ENCODE peak calls at places on chromosomes 1 and 21, in eight cellular contexts. X is mammary epithelial cell, R is choroid plexus epithelial cell, K is fibroblast of mammary gland, M is cardiac muscle cell, O is transverse colon, B is cardiac fibroblast, E is K562. N is an unnamed sample.

GRCh38 chr1:64392109-64392508 is 77.8 kb upstream of the CACHD1 start:
- DNase-seq in E (no peak), K (no peak), R (no peak), O (no peak), M (no peak), X (peak; percentile 15), B (no peak), N (no peak)

GRCh38 chr1:185681034-185681633 is 53.1 kb upstream of the HMCN1 start:
- DNase-seq in O (no peak), R (peak; percentile 63), B (peak; percentile 63), E (peak; percentile 43), K (peak; percentile 58), M (peak; percentile 65), X (peak; percentile 41), N (peak; percentile 65)

GRCh38 chr1:29876902-29877301 is 640.6 kb downstream of the PTPRU start:
- DNase-seq in B (no peak), O (no peak), K (no peak), M (no peak), R (no peak), X (no peak), E (peak; percentile 21), N (no peak)

GRCh38 chr1:184877992-184878391 is 96.3 kb downstream of the NIBAN1 start:
- DNase-seq in B (no peak), K (no peak), X (no peak), M (no peak), R (no peak), O (no peak), E (no peak), N (no peak)

GRCh38 chr1:145908653-145909052 is 1.2 kb downstream of the ITGA10 start:
- DNase-seq in M (peak; percentile 49), E (no peak), K (peak; percentile 94), O (no peak), R (no peak), B (peak; percentile 42), X (no peak), N (peak; percentile 66)

GRCh38 chr1:165632491-165632890 is 1.5 kb downstream of the MGST3 start:
- DNase-seq in B (no peak), M (no peak), K (no peak), O (no peak), R (no peak), E (no peak), X (no peak), N (peak; percentile 20)

GRCh38 chr1:183096351-183096750 is 73.1 kb downstream of the LAMC1 start:
- DNase-seq in M (no peak), K (no peak), O (no peak), B (no peak), E (no peak), X (no peak), R (no peak), N (no peak)

GRCh38 chr1:20008391-20008841 is 29.0 kb upstream of the PLA2G2A start:
- DNase-seq in X (peak; percentile 11), O (no peak), B (peak; percentile 99), M (peak; percentile 99), R (no peak), K (peak; percentile 73), E (peak; percentile 59), N (peak; percentile 97)

GRCh38 chr1:238652346-238652968 is 733.9 kb upstream of the CHRM3 start:
- DNase-seq in M (peak; percentile 79), X (peak; percentile 56), O (no peak), E (no peak), R (peak; percentile 82), B (peak; percentile 73), K (peak; percentile 95), N (peak; percentile 92)

GRCh38 chr1:48019714-48020315 is 22.6 kb upstream of the TRABD2B start:
- DNase-seq in E (no peak), X (peak; percentile 60), M (peak; percentile 53), K (no peak), B (peak; percentile 75), R (no peak), O (no peak), N (peak; percentile 56)

GRCh38 chr21:43881283-43881682 is 16.3 kb downstream of the AGPAT3 start:
- DNase-seq in B (no peak), E (no peak), O (no peak), K (no peak), X (no peak), M (no peak), R (no peak), N (no peak)

GRCh38 chr21:38054334-38054733 is 138.1 kb upstream of the KCNJ6 start:
- DNase-seq in M (no peak), B (no peak), R (no peak), K (no peak), X (no peak), E (no peak), O (no peak), N (no peak)

GRCh38 chr1:184062640-184063280 is 11.2 kb downstream of the TSEN15 start:
- DNase-seq in R (no peak), B (no peak), K (no peak), X (no peak), M (no peak), E (no peak), O (no peak), N (peak; percentile 20)

GRCh38 chr1:154454391-154455120 is 47.5 kb upstream of the TDRD10 start:
- DNase-seq in O (no peak), X (no peak), M (no peak), E (no peak), R (no peak), K (no peak), B (no peak), N (no peak)

GRCh38 chr1:94866178-94866822 is 46.1 kb downstream of the SLC44A3 start:
- DNase-seq in M (peak; percentile 53), K (peak; percentile 26), B (peak; percentile 48), O (no peak), X (no peak), E (no peak), R (peak; percentile 60), N (peak; percentile 28)

GRCh38 chr1:119294199-119294598 is 74.4 kb upstream of the HAO2 start:
- DNase-seq in O (no peak), X (no peak), E (no peak), M (no peak), B (no peak), K (no peak), R (no peak), N (no peak)

GRCh38 chr1:239308701-239309333 is 77.6 kb upstream of the CHRM3 start:
- DNase-seq in R (peak; percentile 4), M (peak; percentile 3), E (no peak), X (peak; percentile 2), K (peak; percentile 1), B (peak; percentile 4), O (peak; percentile 56), N (no peak)

DNA sequence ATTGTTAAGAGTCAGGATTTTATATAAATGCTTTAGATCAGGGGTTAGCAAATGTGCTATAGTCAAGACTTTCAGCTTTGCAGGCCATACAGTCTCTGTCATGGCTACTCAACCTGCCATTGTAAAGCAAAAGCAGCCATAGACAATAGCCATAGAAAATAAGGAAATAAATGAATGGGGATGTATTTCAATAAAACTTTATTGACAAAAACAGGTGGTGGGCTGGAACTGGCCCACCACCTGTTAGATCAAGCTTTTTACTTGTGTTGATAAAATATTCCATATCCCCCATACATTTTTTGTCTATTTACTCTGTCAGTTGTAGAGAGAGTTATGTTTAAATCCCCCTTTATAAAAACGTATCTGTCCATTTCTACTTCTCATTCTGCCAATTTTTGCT is 98.9 kb downstream of the HIVEP3 start:
- DNase-seq in E (no peak), O (no peak), B (no peak), K (no peak), X (no peak), R (no peak), M (no peak), N (no peak)
- H3K4me3 ChIP-seq in E (no peak overlapping the region), O (no peak overlapping the region), B (no peak overlapping the region), K (no peak overlapping the region), X (no peak overlapping the region), R (no peak overlapping the region), M (no peak overlapping the region), N (no peak overlapping the region)

DNA sequence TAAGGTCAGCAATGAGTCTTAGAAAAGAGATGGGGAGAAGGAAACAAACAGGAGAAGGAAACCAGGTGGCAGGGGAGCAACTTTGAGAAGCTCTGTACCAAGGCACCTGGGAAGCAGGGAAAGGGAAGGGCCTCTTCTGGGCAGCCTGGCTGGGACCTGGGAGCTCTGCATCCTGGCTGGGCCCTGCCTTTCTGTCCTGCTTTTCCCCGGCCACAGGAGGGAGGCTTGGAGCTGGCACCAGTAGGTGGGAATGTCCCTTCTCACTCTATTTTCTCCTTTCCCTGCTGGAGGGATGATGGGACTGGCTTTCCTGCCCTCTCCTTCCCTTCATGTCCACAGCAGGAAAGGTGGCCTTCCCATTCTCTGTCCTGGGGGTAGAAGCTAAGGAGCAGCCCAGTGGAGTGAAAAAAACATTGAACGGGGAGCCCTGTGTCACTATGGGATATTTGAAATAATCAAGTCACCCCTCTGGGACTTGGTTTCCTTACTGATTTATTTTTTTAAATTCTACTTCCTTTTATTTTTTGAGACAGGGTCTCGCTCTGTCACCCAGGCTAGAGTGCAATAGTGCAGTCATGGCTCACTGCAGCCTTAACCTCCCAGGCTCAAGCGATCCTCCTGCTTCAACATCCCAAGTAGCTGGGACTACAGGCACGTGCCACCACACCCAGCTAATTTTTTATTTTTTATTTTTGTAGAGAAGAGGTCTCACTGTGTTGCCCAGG is 5.1 kb upstream of the NES start:
- DNase-seq in K (no peak), R (no peak), O (no peak), E (no peak), M (no peak), B (no peak), X (no peak), N (no peak)
- TF ChIP-seq CTCF in K (no peak), R (peak; percentile 2), O (no peak), E (no peak), M (no peak), B (no peak), X (no peak), N (peak; percentile 13)

DNA sequence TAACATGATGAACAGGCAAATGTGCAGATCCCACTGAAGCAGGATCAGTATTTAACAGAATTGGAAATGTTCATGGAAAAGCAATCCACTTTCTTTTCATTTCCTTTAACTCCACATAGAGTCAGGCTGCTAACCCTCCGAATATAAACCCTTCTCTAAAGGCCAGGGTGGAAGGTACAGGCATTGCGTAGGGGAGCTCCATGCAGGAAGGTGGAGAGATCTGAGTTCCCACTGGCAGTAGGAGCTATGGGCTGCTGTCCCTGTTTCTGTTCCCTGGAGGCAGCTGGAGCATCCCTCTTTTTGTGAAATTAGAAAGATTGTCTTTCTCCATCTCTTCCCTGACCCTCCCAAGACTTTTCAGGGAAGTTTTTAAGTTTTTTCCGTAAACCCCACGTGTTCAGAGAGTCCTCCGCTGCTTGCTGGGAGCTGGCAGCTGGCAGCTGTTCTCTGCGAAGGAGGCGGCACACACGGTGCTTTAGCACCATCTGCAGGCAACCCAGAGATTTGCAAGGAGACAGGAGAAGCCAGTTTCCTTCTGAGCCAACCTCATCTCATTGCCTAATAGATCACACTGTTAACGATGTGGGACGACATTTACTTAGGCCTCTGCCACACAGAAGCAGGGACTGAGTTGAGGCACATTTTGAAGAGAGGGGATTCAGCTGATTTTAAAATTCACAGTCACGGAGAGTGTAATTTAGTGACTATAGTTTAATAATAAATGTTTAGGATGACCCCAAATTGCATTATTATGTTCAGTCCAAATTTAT is 55.4 kb upstream of the HOOK1 start:
- DNase-seq in O (peak; percentile 82), B (peak; percentile 93), K (peak; percentile 88), R (peak; percentile 92), M (peak; percentile 92), E (peak; percentile 75), X (peak; percentile 73), N (peak; percentile 91)
- H3K4me3 ChIP-seq in O (peak overlapping the region; percentile 2), B (no peak overlapping the region), K (no peak overlapping the region), R (peak overlapping the region; percentile 24), M (no peak overlapping the region), E (no peak overlapping the region), X (no peak overlapping the region), N (no peak overlapping the region)

DNA sequence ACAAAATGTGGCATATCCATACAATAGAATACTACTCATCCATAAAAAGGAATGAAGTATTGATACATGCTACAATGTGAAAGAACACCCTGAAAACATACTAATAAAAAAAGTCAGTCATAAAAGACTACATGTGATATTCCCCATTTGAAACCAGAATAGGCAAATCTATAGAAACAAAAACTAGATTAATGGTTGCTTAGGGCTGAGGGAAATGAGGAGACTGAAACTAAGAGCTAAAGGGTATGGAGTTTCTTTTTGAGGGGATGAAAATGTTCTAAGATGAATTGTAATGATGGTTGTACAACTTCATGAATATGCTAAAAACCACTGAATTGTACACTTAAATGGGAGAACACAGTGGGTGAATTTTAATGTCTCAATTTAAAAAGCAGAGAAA is 50.9 kb downstream of the ACBD6 start:
- DNase-seq in X (no peak), B (no peak), E (no peak), R (no peak), O (no peak), K (no peak), M (no peak), N (no peak)
- TF ChIP-seq CTCF in X (no peak), B (no peak), E (no peak), R (no peak), O (no peak), K (no peak), M (no peak), N (no peak)